ENCODE peak calls at places on chromosomes 3 and 15, in ten cellular contexts. I, F, E, V, O, U, A, X, Q and Z are unnamed samples.

GRCh38 chr3:154931484-154931883 is 148.6 kb upstream of the MME start:
- DNase-seq in I (no peak), F (no peak), E (no peak), V (no peak), O (no peak), U (no peak), A (no peak), X (no peak), Q (no peak), Z (no peak)

GRCh38 chr15:81279621-81280051 is 44.3 kb downstream of the STARD5 start:
- DNase-seq in I (no peak), F (no peak), E (no peak), V (no peak), O (no peak), U (no peak), A (no peak), X (no peak), Q (no peak), Z (no peak)

GRCh38 chr15:100730129-100730528 is 127.7 kb downstream of the ASB7 start:
- DNase-seq in I (no peak), F (no peak), E (no peak), V (no peak), O (no peak), U (no peak), A (peak; percentile 31), X (no peak), Q (no peak), Z (no peak)

GRCh38 chr3:61729235-61729634 is 167.9 kb downstream of the PTPRG start:
- DNase-seq in I (no peak), F (no peak), E (no peak), V (no peak), O (peak; percentile 64), U (no peak), A (no peak), X (no peak), Q (no peak), Z (no peak)

GRCh38 chr15:97875513-97876285 is 84.8 kb upstream of the ARRDC4 start:
- DNase-seq in I (peak; percentile 66), F (peak; percentile 28), E (no peak), V (no peak), O (no peak), U (no peak), A (no peak), X (no peak), Q (peak; percentile 63), Z (peak; percentile 28)

GRCh38 chr15:48871536-48871935 is 6.4 kb upstream of the EID1 start:
- DNase-seq in I (no peak), F (no peak), E (no peak), V (no peak), O (no peak), U (no peak), A (no peak), X (no peak), Q (no peak), Z (no peak)

GRCh38 chr3:67509471-67510075 is 144.8 kb downstream of the SUCLG2 start:
- DNase-seq in I (no peak), F (no peak), E (no peak), V (no peak), O (no peak), U (no peak), A (no peak), X (no peak), Q (no peak), Z (no peak)

GRCh38 chr3:54853573-54854404 is 74.1 kb downstream of the LRTM1 start:
- DNase-seq in I (peak; percentile 25), F (peak; percentile 86), E (peak; percentile 86), V (peak; percentile 94), O (peak; percentile 18), U (peak; percentile 80), A (peak; percentile 93), X (no peak), Q (peak; percentile 65), Z (peak; percentile 72)

GRCh38 chr3:25021816-25022215 is 406.2 kb upstream of the RARB start:
- DNase-seq in I (peak; percentile 34), F (no peak), E (no peak), V (no peak), O (peak; percentile 3), U (no peak), A (no peak), X (no peak), Q (no peak), Z (no peak)

GRCh38 chr3:159765025-159765859 is 223.4 kb upstream of the IL12A start:
- DNase-seq in I (peak; percentile 86), F (peak; percentile 74), E (peak; percentile 93), V (no peak), O (no peak), U (peak; percentile 70), A (peak; percentile 67), X (no peak), Q (no peak), Z (peak; percentile 66)

GRCh38 chr3:121545049-121545563 is 682 bp downstream of the POLQ start:
- DNase-seq in I (no peak), F (no peak), E (no peak), V (no peak), O (no peak), U (no peak), A (no peak), X (no peak), Q (peak; percentile 23), Z (no peak)

DNA sequence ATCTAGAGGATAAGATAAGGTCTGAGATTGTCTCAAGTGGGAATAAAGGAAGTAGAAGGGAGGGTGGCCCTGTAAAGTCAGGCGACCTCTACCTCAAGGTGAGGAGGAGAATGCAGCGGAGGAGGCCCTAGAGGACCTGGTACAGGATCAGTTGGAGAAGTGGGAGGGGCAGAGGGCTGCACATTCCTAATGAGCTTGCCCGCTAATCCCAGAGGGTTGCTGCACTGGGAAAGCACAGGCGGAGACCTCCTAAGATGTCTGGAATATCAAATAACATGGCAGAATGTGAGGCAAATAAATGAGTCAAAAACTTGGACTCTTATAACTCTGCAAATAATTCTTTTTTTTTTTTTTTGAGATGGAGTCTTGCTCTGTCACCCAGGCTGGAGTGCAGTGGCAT is 30.2 kb upstream of the VPS8 start:
- DNase-seq in I (no peak), F (no peak), E (no peak), V (no peak), O (no peak), U (no peak), A (no peak), X (no peak), Q (no peak), Z (no peak)
- TF ChIP-seq EP300 in I (no peak), F (no peak), E (no peak), V (no peak), O (no peak), U (no peak), A (no peak), X (no peak), Q (no peak), Z (no peak)

GRCh38 chr3:130093741-130094391 is 12.2 kb downstream of the ALG1L2 start:
- DNase-seq in I (no peak), F (no peak), E (no peak), V (no peak), O (no peak), U (no peak), A (peak; percentile 61), X (peak; percentile 60), Q (peak; percentile 28), Z (peak; percentile 57)
- TF ChIP-seq EP300 in I (no peak), F (no peak), E (no peak), V (no peak), O (no peak), U (no peak), A (no peak), X (no peak), Q (no peak), Z (no peak)

DNA sequence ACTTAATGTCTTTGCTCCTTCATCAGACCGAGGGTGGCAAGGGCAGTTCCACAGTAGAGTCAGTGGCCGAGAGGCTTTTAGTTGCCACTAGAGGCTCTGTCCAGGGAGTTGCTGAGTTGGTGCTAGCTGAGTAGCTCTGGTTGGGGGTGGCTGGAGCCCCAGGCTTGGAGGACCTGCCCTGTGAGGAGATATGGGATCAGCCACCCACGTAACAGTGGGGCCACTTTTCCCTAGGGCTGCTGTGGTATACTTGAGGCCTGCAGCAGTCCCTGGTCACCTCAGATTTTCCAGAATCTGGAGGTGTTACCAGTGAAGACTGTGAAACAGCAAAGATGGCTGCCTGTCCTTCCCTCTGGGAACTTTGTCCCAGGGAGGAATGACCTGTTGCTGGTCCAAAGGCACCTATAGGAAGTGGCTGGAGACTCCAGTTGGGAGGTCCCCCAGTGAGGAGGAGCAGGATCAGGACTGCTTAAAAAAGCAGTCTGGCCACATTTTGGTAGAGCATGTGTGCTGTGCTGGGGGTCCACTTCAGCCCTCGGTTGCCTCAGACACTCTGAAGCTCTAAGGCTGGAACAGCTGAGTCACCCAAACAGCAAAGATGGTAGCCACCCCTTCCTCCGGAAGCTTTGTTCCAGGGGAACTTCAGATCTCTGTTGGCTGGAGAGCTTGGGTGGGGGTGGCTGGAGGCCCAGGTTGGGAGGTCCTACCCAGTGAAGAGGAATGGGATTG is 72.9 kb downstream of the AKAP13 start:
- DNase-seq in I (no peak), F (no peak), E (no peak), V (no peak), O (no peak), U (no peak), A (no peak), X (no peak), Q (no peak), Z (no peak)
- TF ChIP-seq EP300 in I (no peak), F (no peak), E (no peak), V (no peak), O (no peak), U (no peak), A (no peak), X (no peak), Q (no peak), Z (no peak)

DNA sequence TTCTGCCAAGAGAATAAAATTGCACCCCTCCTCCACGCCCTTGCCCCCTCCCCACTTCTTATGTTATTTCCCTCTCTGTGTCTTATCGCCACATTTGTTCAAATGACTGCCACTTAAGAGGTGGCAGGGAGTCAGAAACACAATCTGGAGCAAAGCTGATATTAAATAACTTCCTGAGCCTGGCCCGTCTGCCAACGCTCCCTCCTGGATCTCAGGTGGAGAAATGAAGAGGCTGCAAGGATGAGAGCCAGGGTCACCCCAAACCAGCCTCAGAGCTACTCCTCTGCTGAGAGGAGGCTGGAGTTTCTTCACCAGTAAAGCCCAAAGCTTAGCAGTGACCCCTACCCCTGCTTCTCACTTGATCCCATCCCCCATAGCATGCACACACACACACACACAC is 13.4 kb downstream of the NTRK3 start:
- DNase-seq in I (no peak), F (no peak), E (no peak), V (no peak), O (no peak), U (no peak), A (no peak), X (no peak), Q (no peak), Z (no peak)
- TF ChIP-seq EP300 in I (no peak), F (no peak), E (no peak), V (no peak), O (no peak), U (no peak), A (no peak), X (no peak), Q (no peak), Z (no peak)

GRCh38 chr3:138833908-138834358 is 795 bp downstream of the PIK3CB start:
- DNase-seq in I (no peak), F (peak; percentile 36), E (no peak), V (no peak), O (no peak), U (peak; percentile 40), A (no peak), X (no peak), Q (peak; percentile 11), Z (no peak)
- TF ChIP-seq EP300 in I (no peak), F (no peak), E (no peak), V (no peak), O (no peak), U (no peak), A (no peak), X (no peak), Q (no peak), Z (no peak)